ENCODE peak calls at places on chromosomes 11 and 22, in four cellular contexts. G is foreskin fibroblast, E is HFF-Myc, V is brain microvascular endothelial cell. Z is an unnamed sample.

GRCh38 chr11:132125855-132126841 is 755.7 kb downstream of the NTM start:
- DNase-seq in G (peak; percentile 87), E (no peak), V (no peak), Z (peak; percentile 56)

GRCh38 chr11:75826463-75827220 is 11.6 kb downstream of the UVRAG start:
- DNase-seq in G (no peak), E (no peak), V (no peak), Z (peak; percentile 73)

GRCh38 chr11:75737314-75737713 is 19.7 kb downstream of the MOGAT2 start:
- DNase-seq in G (no peak), E (no peak), V (no peak), Z (no peak)

GRCh38 chr11:32105871-32106312 is 15.0 kb downstream of the RCN1 start:
- DNase-seq in G (no peak), E (no peak), V (no peak), Z (no peak)

GRCh38 chr11:85874265-85874664 is 19.1 kb downstream of the CCDC83 start:
- DNase-seq in G (peak; percentile 32), E (no peak), V (no peak), Z (no peak)

GRCh38 chr11:1515082-1516060 is 28.8 kb upstream of the MOB2 start:
- DNase-seq in G (peak; percentile 85), E (no peak), V (peak; percentile 54), Z (peak; percentile 66)

GRCh38 chr11:74682731-74683278 is 48.4 kb downstream of the CHRDL2 start:
- DNase-seq in G (no peak), E (no peak), V (no peak), Z (no peak)

GRCh38 chr11:65918211-65919150 is at the start of gene C11orf68:
- DNase-seq in G (no peak), E (no peak), V (no peak), Z (peak; percentile 36)

GRCh38 chr22:30416403-30416802 is 9.2 kb upstream of the MTFP1 start:
- DNase-seq in G (no peak), E (no peak), V (peak; percentile 25), Z (no peak)

GRCh38 chr11:122491486-122491885 is 164.0 kb upstream of the UBASH3B start:
- DNase-seq in G (peak; percentile 86), E (peak; percentile 74), V (peak; percentile 6), Z (peak; percentile 65)

GRCh38 chr22:31243339-31244043 is 31.4 kb downstream of the LIMK2 start:
- DNase-seq in G (no peak), E (no peak), V (no peak), Z (peak; percentile 50)

GRCh38 chr11:26025680-26026079 is 306.2 kb upstream of the ANO3 start:
- DNase-seq in G (peak; percentile 34), E (no peak), V (peak; percentile 5), Z (peak; percentile 47)

GRCh38 chr22:44755000-44755399 is 2.6 kb downstream of the ARHGAP8 start:
- DNase-seq in G (no peak), E (no peak), V (no peak), Z (no peak)

GRCh38 chr11:104898685-104899013 is 389 bp upstream of the CASP12 start:
- DNase-seq in G (peak; percentile 34), E (no peak), V (no peak), Z (peak; percentile 36)

GRCh38 chr22:22616636-22617035 is 27.8 kb upstream of the GGTLC2 start:
- DNase-seq in G (no peak), E (no peak), V (no peak), Z (no peak)

GRCh38 chr11:126703661-126704060 is 296.9 kb downstream of the KIRREL3 start:
- DNase-seq in G (no peak), E (no peak), V (no peak), Z (no peak)
- TF ChIP-seq CTCF in G (no peak), E (no peak), V (no peak), Z (no peak)

GRCh38 chr11:24496728-24497396 is at the start of gene LUZP2:
- DNase-seq in G (peak; percentile 33), E (no peak), V (peak; percentile 18), Z (peak; percentile 24)
- H3K4me3 ChIP-seq in G (peak within 1 kb of the TSS; percentile 43), E (peak within 1 kb of the TSS; percentile 33), V (peak within 1 kb of the TSS; percentile 62), Z (peak within 1 kb of the TSS; percentile 54)

GRCh38 chr11:20137637-20138036 is 22.6 kb downstream of the DBX1 start:
- DNase-seq in G (no peak), E (no peak), V (no peak), Z (no peak)
- TF ChIP-seq CTCF in G (no peak), E (no peak), V (no peak), Z (no peak)

DNA sequence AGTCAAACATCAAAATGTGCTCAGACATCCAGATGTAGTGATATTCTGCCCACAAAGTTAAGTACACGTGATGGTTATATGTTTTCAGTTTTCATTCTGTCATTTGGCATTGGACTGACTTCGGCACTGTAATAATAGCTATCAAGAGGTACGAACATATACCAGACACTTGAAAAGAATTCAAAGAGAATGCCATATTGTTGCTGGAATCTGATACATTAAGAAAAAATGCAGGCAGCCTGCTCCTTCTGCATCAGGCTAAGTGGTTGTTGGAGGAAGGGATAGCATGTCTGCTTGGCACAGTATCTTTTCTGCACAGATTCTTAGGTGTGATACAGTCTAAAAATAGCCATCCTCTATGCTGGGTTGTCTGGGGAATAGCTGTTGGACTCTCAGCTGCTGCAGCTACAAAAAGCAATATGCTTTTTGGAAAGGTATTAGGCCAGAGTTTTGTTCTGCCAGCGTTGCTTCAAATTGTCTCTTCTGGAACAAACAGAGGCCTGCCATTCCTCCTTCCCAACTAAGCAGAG is 892.5 kb downstream of the TBC1D22A start:
- DNase-seq in G (no peak), E (no peak), V (no peak), Z (no peak)
- H3K4me3 ChIP-seq in G (no peak overlapping the region), E (no peak overlapping the region), V (no peak overlapping the region), Z (no peak overlapping the region)